ENCODE peak calls at places on chromosomes 12 and 14, in six cellular contexts. X is adrenal gland, R is esophagus muscularis mucosa, V is Peyer's patch, I is transverse colon, O is K562. E is an unnamed sample.

GRCh38 chr12:121181181-121181580 is 28.7 kb upstream of the P2RX4 start:
- DNase-seq in O (no peak), I (no peak), V (no peak), R (no peak), X (no peak), E (peak)

GRCh38 chr12:76449572-76449971 is 101.4 kb upstream of the BBS10 start:
- DNase-seq in X (no peak), I (no peak), R (no peak), V (no peak), O (no peak), E (no peak)

GRCh38 chr14:48805315-48805714 is 780.9 kb downstream of the RPS29 start:
- DNase-seq in I (no peak), X (no peak), R (no peak), O (no peak), V (no peak), E (no peak)

GRCh38 chr12:93572712-93573551 is 457 bp downstream of the SOCS2 start:
- DNase-seq in I (peak), O (peak), X (peak), R (no peak), V (peak), E (peak)

GRCh38 chr12:100539209-100539608 is 34.3 kb upstream of the GAS2L3 start:
- DNase-seq in V (no peak), O (no peak), I (no peak), R (no peak), X (no peak), E (peak)

GRCh38 chr12:12979731-12980259 is 20.3 kb downstream of the HEBP1 start:
- DNase-seq in R (no peak), V (no peak), I (no peak), X (no peak), O (no peak), E (no peak)

GRCh38 chr14:86777950-86778602 is 1214.9 kb downstream of the GALC start:
- DNase-seq in X (no peak), I (no peak), O (no peak), R (no peak), V (no peak), E (no peak)

GRCh38 chr12:109581856-109582255 is 8.3 kb downstream of the MVK start:
- DNase-seq in O (no peak), V (no peak), R (no peak), X (no peak), I (no peak), E (no peak)

GRCh38 chr12:111389635-111390034 is 16.1 kb upstream of the SH2B3 start:
- DNase-seq in O (no peak), R (no peak), I (no peak), V (no peak), X (no peak), E (no peak)

GRCh38 chr12:26466709-26467108 is 271.3 kb downstream of the SSPN start:
- DNase-seq in R (no peak), O (no peak), I (no peak), X (no peak), V (no peak), E (no peak)

GRCh38 chr14:32576088-32576795 is 247.1 kb downstream of the AKAP6 start:
- DNase-seq in I (peak), X (peak), O (peak), R (no peak), V (no peak), E (peak)

GRCh38 chr12:117563007-117563406 is 201.6 kb upstream of the NOS1 start:
- DNase-seq in V (no peak), R (no peak), X (no peak), O (no peak), I (no peak), E (no peak)

GRCh38 chr12:76183459-76184186 is 99.1 kb upstream of the NAP1L1 start:
- DNase-seq in V (no peak), X (peak), R (no peak), O (peak), I (no peak), E (peak)

GRCh38 chr12:95838125-95838524 is 20.6 kb upstream of the SNRPF start:
- DNase-seq in R (no peak), X (no peak), O (no peak), I (peak), V (peak), E (no peak)

GRCh38 chr12:124620606-124621295 is 53.3 kb upstream of the NCOR2 start:
- DNase-seq in X (no peak), I (no peak), O (no peak), V (no peak), R (no peak), E (no peak)

GRCh38 chr12:30847259-30847658 is 79.3 kb upstream of the TSPAN11 start:
- DNase-seq in R (no peak), I (no peak), V (no peak), O (peak), X (no peak), E (peak)

GRCh38 chr12:58504539-58504938 is 415.8 kb downstream of the LRIG3 start:
- DNase-seq in O (no peak), R (no peak), V (no peak), X (no peak), I (no peak), E (no peak)

GRCh38 chr12:51430196-51430895 is 5.7 kb downstream of the SLC4A8 start:
- DNase-seq in R (no peak), X (no peak), I (no peak), O (no peak), V (no peak), E (no peak)

GRCh38 chr12:46494424-46494823 is 121.9 kb upstream of the SLC38A2 start:
- DNase-seq in R (no peak), O (no peak), X (no peak), V (no peak), I (no peak), E (no peak)

GRCh38 chr14:34981743-34982420 is 910 bp upstream of the SRP54 start:
- DNase-seq in R (no peak), O (no peak), X (peak), V (peak), I (peak), E (peak)

GRCh38 chr14:70036665-70037064 is 152.1 kb downstream of the SLC8A3 start:
- DNase-seq in V (no peak), I (no peak), O (no peak), X (no peak), R (no peak), E (peak)

GRCh38 chr14:99282261-99283050 is 10.5 kb upstream of the BCL11B start:
- DNase-seq in I (no peak), R (peak), V (no peak), X (no peak), O (no peak), E (no peak)

GRCh38 chr14:99281396-99281795 is 9.4 kb upstream of the BCL11B start:
- DNase-seq in V (no peak), I (no peak), R (peak), O (no peak), X (no peak), E (no peak)

GRCh38 chr14:99280852-99281251 is 8.9 kb upstream of the BCL11B start:
- DNase-seq in R (peak), O (no peak), I (no peak), V (no peak), X (no peak), E (no peak)

GRCh38 chr14:99278836-99279235 is 6.8 kb upstream of the BCL11B start:
- DNase-seq in X (no peak), O (no peak), V (no peak), R (peak), I (no peak), E (no peak)

GRCh38 chr14:99280041-99280731 is 8.2 kb upstream of the BCL11B start:
- DNase-seq in R (peak), V (no peak), X (no peak), I (no peak), O (no peak), E (no peak)
- TF ChIP-seq POLR2A in R (no peak), V (no peak), X (no peak), I (no peak), O (no peak), E (no peak)

DNA sequence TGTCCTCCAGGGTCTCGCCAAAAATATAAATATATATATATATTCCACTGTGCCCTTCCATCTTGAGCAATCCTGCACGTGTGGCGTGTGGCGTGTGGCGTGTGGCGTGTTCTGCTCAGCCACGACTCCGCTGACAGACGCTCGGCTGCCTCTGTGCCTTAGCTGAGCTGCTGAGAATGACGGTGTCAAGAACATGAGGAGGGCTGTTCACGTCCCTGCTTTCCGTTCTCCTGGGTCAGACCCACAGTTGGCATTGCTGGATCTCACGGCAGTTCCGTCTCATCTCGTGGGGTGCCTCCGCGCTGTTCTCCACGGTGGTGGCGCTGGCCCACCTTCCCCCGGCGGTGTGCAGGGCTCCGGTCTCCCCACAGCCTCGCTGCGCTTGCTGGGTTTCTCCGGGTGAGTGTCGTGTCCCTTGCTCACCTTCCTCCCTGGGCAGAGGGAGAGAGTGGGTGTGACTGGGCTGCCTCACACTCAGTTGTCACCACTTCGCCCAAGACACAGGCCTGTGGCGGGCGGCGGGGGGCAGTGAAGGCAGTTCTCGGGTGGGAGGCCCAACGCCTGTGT is 9.4 kb downstream of the GPR132 start:
- DNase-seq in X (no peak), V (no peak), R (no peak), I (no peak), O (no peak), E (no peak)
- TF ChIP-seq POLR2A in X (no peak), V (no peak), R (no peak), I (no peak), O (no peak), E (no peak)

DNA sequence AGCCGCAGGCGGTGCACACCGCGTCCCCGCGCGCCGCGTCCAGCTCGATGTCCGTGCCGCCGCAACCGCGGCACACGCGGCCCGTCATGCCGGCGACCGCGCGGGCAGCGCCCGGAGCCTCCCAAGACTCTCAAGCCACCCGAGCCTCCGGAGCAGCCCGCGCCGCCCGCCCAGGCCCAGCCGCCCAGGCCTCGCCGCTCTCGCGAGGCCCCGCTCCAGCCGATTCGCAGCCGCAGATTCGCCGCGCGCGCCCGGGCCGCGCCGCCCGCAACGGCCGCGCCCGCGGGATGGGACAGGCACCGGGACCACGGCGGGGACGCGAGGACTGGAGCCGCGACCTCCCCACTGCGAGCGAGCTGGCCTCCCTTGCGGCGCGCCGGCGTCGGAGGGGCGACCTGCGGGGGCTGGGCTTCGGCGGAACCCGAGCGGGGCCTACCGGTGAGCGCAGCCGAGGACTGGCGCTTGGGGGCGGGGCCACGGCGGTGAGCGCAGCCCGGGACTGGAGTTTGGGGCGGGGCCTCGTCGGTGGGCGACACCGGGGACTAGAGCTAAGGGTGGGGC is at the start of gene BRF1:
- DNase-seq in V (peak), O (peak), I (peak), R (peak), X (peak), E (peak)
- TF ChIP-seq POLR2A in V (no peak), O (no peak), I (no peak), R (no peak), X (peak), E (peak)

GRCh38 chr14:81533536-81534343 is at the start of gene SEL1L:
- DNase-seq in R (peak), V (peak), X (peak), I (peak), O (peak), E (peak)
- TF ChIP-seq POLR2A in R (peak), V (peak), X (peak), I (peak), O (peak), E (peak)

GRCh38 chr12:84361651-84362551 is 550.7 kb downstream of the SLC6A15 start:
- DNase-seq in O (no peak), I (no peak), R (no peak), V (no peak), X (no peak), E (no peak)

GRCh38 chr12:84357314-84357713 is 555.3 kb downstream of the SLC6A15 start:
- DNase-seq in O (no peak), X (no peak), I (no peak), R (no peak), V (no peak), E (no peak)

DNA sequence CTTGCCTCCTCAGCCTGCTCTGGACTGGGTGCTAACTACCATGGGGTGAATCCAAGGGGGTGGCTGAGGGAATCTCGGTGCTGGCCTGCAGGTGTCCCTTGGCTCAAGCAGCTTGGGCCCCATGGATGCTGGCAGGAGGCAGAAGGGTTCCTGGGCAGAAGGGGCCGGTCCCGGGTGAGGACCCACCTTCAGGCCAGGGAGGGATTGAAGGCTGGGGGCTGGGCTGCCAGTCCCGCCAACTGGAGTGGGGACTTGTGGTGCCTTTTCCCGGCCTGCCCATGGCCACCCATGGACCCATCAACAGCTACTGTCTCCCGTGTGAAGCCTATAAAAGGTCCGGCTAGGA is 550.1 kb downstream of the SLC6A15 start:
- DNase-seq in I (no peak), X (no peak), O (no peak), R (no peak), V (no peak), E (no peak)
- TF ChIP-seq POLR2A in I (no peak), X (no peak), O (no peak), R (no peak), V (no peak), E (no peak)

DNA sequence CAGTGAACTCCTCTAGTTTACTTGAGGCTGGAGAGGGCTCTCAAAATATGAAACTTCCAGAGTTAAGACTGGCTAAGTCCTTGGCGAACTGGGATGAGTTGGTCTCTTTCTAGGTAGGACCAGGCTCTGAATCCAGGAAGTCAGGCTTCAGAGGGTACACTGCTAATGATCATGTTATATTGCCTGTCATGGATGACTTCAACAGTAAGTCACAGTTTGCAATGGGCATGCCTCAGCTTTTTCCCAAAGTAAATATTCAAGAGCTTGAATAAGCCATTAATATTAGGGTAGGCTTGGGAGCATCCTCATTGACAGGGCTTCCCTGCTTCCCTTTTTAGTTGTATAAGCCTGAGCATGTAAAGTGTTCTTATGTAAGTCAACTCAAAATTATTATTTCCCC is 61.7 kb upstream of the PTHLH start:
- DNase-seq in V (no peak), O (no peak), X (no peak), I (no peak), R (no peak), E (no peak)
- TF ChIP-seq POLR2A in V (no peak), O (no peak), X (no peak), I (no peak), R (no peak), E (no peak)

GRCh38 chr12:132270516-132270915 is 58.9 kb downstream of the GALNT9 start:
- DNase-seq in V (no peak), O (no peak), R (no peak), I (no peak), X (no peak), E (no peak)
- TF ChIP-seq POLR2A in V (no peak), O (no peak), R (no peak), I (no peak), X (no peak), E (no peak)

GRCh38 chr12:10132971-10133370 is 3.0 kb upstream of the CLEC7A start:
- DNase-seq in R (no peak), I (no peak), O (no peak), X (no peak), V (no peak), E (no peak)

GRCh38 chr12:10126401-10126800 is 3.6 kb downstream of the CLEC7A start:
- DNase-seq in X (no peak), O (no peak), R (no peak), V (no peak), I (no peak), E (no peak)

GRCh38 chr12:10131101-10131632 is 1.2 kb upstream of the CLEC7A start:
- DNase-seq in O (no peak), R (no peak), V (no peak), X (no peak), I (no peak), E (no peak)

GRCh38 chr12:10128687-10129086 is 1.3 kb downstream of the CLEC7A start:
- DNase-seq in V (no peak), I (no peak), R (no peak), X (no peak), O (no peak), E (no peak)

DNA sequence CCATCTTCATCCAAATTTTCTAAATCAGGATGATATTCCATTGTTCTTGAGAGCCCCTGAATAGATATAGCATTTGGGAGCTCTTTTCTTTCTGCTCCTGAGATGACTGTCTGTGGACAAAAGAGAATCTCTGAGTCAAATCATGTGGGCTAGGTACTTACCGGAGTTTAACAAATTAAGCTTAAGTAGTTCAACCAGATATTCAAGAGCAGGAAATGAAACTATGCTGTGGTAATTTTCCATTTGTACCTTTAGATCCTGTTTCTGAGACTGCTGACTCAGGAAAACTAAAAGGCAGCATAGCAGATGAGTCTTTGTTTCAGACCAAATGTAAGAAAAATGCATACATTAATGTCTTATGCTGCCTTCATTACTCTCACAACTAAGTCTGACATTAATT is at the start of gene CLEC7A:
- DNase-seq in O (no peak), R (no peak), X (no peak), V (no peak), I (no peak), E (no peak)
- TF ChIP-seq POLR2A in O (no peak), R (no peak), X (peak), V (no peak), I (peak), E (no peak)